ENCODE peak calls at places on chromosomes 13 and 19, in five cellular contexts. One of them, this sample, is unnamed.

GRCh38 chr13:114059428-114059827 is 73.0 kb downstream of the RASA3 start:
- DNase-seq in mesothelial cell of epicardium: no peak
- DNase-seq in IMR-90: no peak
- DNase-seq in mucosa of descending colon: no peak
- DNase-seq in mammary epithelial cell: no peak
- DNase-seq in this sample: no peak

GRCh38 chr19:45352471-45352870 is 11.9 kb downstream of the KLC3 start:
- DNase-seq in mesothelial cell of epicardium: no peak
- DNase-seq in IMR-90: no peak
- DNase-seq in mucosa of descending colon: no peak
- DNase-seq in mammary epithelial cell: no peak
- DNase-seq in this sample: no peak

GRCh38 chr13:27489456-27489855 is 39.1 kb upstream of the MTIF3 start:
- DNase-seq in mesothelial cell of epicardium: no peak
- DNase-seq in IMR-90: no peak
- DNase-seq in mucosa of descending colon: no peak
- DNase-seq in mammary epithelial cell: no peak
- DNase-seq in this sample: no peak

GRCh38 chr19:35045667-35046300 is 4.3 kb downstream of the HPN start:
- DNase-seq in mesothelial cell of epicardium: no peak
- DNase-seq in IMR-90: peak; percentile 28
- DNase-seq in mucosa of descending colon: no peak
- DNase-seq in mammary epithelial cell: peak; percentile 35
- DNase-seq in this sample: no peak

GRCh38 chr19:29988351-29988750 is 46.3 kb downstream of the URI1 start:
- DNase-seq in mesothelial cell of epicardium: no peak
- DNase-seq in IMR-90: no peak
- DNase-seq in mucosa of descending colon: no peak
- DNase-seq in mammary epithelial cell: no peak
- DNase-seq in this sample: no peak

GRCh38 chr13:85241045-85241444 is 558.2 kb downstream of the SLITRK6 start:
- DNase-seq in mesothelial cell of epicardium: no peak
- DNase-seq in IMR-90: peak; percentile 44
- DNase-seq in mucosa of descending colon: no peak
- DNase-seq in mammary epithelial cell: peak; percentile 73
- DNase-seq in this sample: no peak

GRCh38 chr19:805161-805561 is 7.9 kb downstream of the PTBP1 start:
- DNase-seq in mesothelial cell of epicardium: no peak
- DNase-seq in IMR-90: no peak
- DNase-seq in mucosa of descending colon: no peak
- DNase-seq in mammary epithelial cell: no peak
- DNase-seq in this sample: no peak

GRCh38 chr19:45889210-45889885 is 3.4 kb upstream of the IRF2BP1 start:
- DNase-seq in mesothelial cell of epicardium: no peak
- DNase-seq in IMR-90: no peak
- DNase-seq in mucosa of descending colon: no peak
- DNase-seq in mammary epithelial cell: no peak
- DNase-seq in this sample: no peak

GRCh38 chr19:46931197-46931596 is 70.4 kb downstream of the ARHGAP35 start:
- DNase-seq in mesothelial cell of epicardium: no peak
- DNase-seq in IMR-90: no peak
- DNase-seq in mucosa of descending colon: no peak
- DNase-seq in mammary epithelial cell: no peak
- DNase-seq in this sample: no peak

GRCh38 chr13:95858286-95859075 is 181.5 kb downstream of the DNAJC3 start:
- DNase-seq in mesothelial cell of epicardium: no peak
- DNase-seq in IMR-90: peak; percentile 55
- DNase-seq in mucosa of descending colon: no peak
- DNase-seq in mammary epithelial cell: no peak
- DNase-seq in this sample: no peak

GRCh38 chr13:50766043-50766442 is 77.4 kb downstream of the DLEU7 start:
- DNase-seq in mesothelial cell of epicardium: no peak
- DNase-seq in IMR-90: no peak
- DNase-seq in mucosa of descending colon: no peak
- DNase-seq in mammary epithelial cell: no peak
- DNase-seq in this sample: no peak

GRCh38 chr13:60051754-60052153 is 112.0 kb downstream of the DIAPH3 start:
- DNase-seq in mesothelial cell of epicardium: no peak
- DNase-seq in IMR-90: no peak
- DNase-seq in mucosa of descending colon: no peak
- DNase-seq in mammary epithelial cell: no peak
- DNase-seq in this sample: no peak

GRCh38 chr13:85277753-85278152 is 521.5 kb downstream of the SLITRK6 start:
- DNase-seq in mesothelial cell of epicardium: no peak
- DNase-seq in IMR-90: peak; percentile 21
- DNase-seq in mucosa of descending colon: no peak
- DNase-seq in mammary epithelial cell: no peak
- DNase-seq in this sample: no peak

GRCh38 chr13:24500977-24501376 is 11.6 kb downstream of the PARP4 start:
- DNase-seq in mesothelial cell of epicardium: no peak
- DNase-seq in IMR-90: peak; percentile 73
- DNase-seq in mucosa of descending colon: no peak
- DNase-seq in mammary epithelial cell: peak; percentile 65
- DNase-seq in this sample: no peak

GRCh38 chr19:7415163-7415856 is 66.6 kb downstream of the ARHGEF18 start:
- DNase-seq in mesothelial cell of epicardium: no peak
- DNase-seq in IMR-90: peak; percentile 86
- DNase-seq in mucosa of descending colon: no peak
- DNase-seq in mammary epithelial cell: no peak
- DNase-seq in this sample: no peak

GRCh38 chr19:44641460-44641859 is 2.2 kb upstream of the PVR start:
- DNase-seq in mesothelial cell of epicardium: no peak
- DNase-seq in IMR-90: no peak
- DNase-seq in mucosa of descending colon: no peak
- DNase-seq in mammary epithelial cell: no peak
- DNase-seq in this sample: no peak

GRCh38 chr19:15422311-15423075 is 3.7 kb upstream of the AKAP8L start:
- DNase-seq in mesothelial cell of epicardium: no peak
- DNase-seq in IMR-90: no peak
- DNase-seq in mucosa of descending colon: no peak
- DNase-seq in mammary epithelial cell: no peak
- DNase-seq in this sample: no peak

GRCh38 chr19:3358919-3359849 is 7.2 kb upstream of the NFIC start:
- DNase-seq in mesothelial cell of epicardium: no peak
- DNase-seq in IMR-90: peak; percentile 51
- DNase-seq in mucosa of descending colon: peak; percentile 74
- DNase-seq in mammary epithelial cell: no peak
- DNase-seq in this sample: no peak

GRCh38 chr19:42284641-42285341 is 15.7 kb downstream of the CIC start:
- DNase-seq in mesothelial cell of epicardium: peak; percentile 48
- DNase-seq in IMR-90: no peak
- DNase-seq in mucosa of descending colon: no peak
- DNase-seq in mammary epithelial cell: no peak
- DNase-seq in this sample: no peak

GRCh38 chr19:39053276-39054090 is 21.1 kb upstream of the FBXO27 start:
- DNase-seq in mesothelial cell of epicardium: no peak
- DNase-seq in IMR-90: no peak
- DNase-seq in mucosa of descending colon: peak; percentile 70
- DNase-seq in mammary epithelial cell: no peak
- DNase-seq in this sample: no peak

GRCh38 chr19:52336117-52336811 is at the start of gene ZNF610:
- DNase-seq in mesothelial cell of epicardium: peak; percentile 91
- DNase-seq in IMR-90: peak; percentile 88
- DNase-seq in mucosa of descending colon: peak; percentile 93
- DNase-seq in mammary epithelial cell: peak; percentile 55
- DNase-seq in this sample: peak; percentile 82

GRCh38 chr19:42313096-42313839 is at the start of gene TMEM145:
- DNase-seq in mesothelial cell of epicardium: peak; percentile 62
- DNase-seq in IMR-90: peak; percentile 52
- DNase-seq in mucosa of descending colon: no peak
- DNase-seq in mammary epithelial cell: peak; percentile 24
- DNase-seq in this sample: peak; percentile 49

GRCh38 chr19:13881231-13881691 is 4.3 kb downstream of the NANOS3 start:
- DNase-seq in mesothelial cell of epicardium: no peak
- DNase-seq in IMR-90: peak; percentile 27
- DNase-seq in mucosa of descending colon: no peak
- DNase-seq in mammary epithelial cell: no peak
- DNase-seq in this sample: peak; percentile 26

GRCh38 chr13:95641961-95642621 is 2.4 kb downstream of the DZIP1 start:
- DNase-seq in mesothelial cell of epicardium: peak; percentile 48
- DNase-seq in IMR-90: peak; percentile 43
- DNase-seq in mucosa of descending colon: peak; percentile 43
- DNase-seq in mammary epithelial cell: peak; percentile 46
- DNase-seq in this sample: no peak

GRCh38 chr13:96824110-96824509 is 170.2 kb downstream of the OXGR1 start:
- DNase-seq in mesothelial cell of epicardium: no peak
- DNase-seq in IMR-90: no peak
- DNase-seq in mucosa of descending colon: no peak
- DNase-seq in mammary epithelial cell: no peak
- DNase-seq in this sample: no peak

GRCh38 chr19:15863272-15863671 is 34.6 kb downstream of the CYP4F2 start:
- DNase-seq in mesothelial cell of epicardium: no peak
- DNase-seq in IMR-90: no peak
- DNase-seq in mucosa of descending colon: no peak
- DNase-seq in mammary epithelial cell: peak; percentile 58
- DNase-seq in this sample: no peak

GRCh38 chr13:100954430-100955361 is 280.1 kb upstream of the TMTC4 start:
- DNase-seq in mesothelial cell of epicardium: no peak
- DNase-seq in IMR-90: peak; percentile 4
- DNase-seq in mucosa of descending colon: no peak
- DNase-seq in mammary epithelial cell: no peak
- DNase-seq in this sample: no peak

GRCh38 chr13:65638572-65639168 is 1591.5 kb downstream of the PCDH9 start:
- DNase-seq in mesothelial cell of epicardium: no peak
- DNase-seq in IMR-90: peak; percentile 63
- DNase-seq in mucosa of descending colon: peak; percentile 2
- DNase-seq in mammary epithelial cell: peak; percentile 2
- DNase-seq in this sample: peak; percentile 9

GRCh38 chr19:14536926-14537692 is 7.7 kb downstream of the TECR start:
- DNase-seq in mesothelial cell of epicardium: peak; percentile 68
- DNase-seq in IMR-90: no peak
- DNase-seq in mucosa of descending colon: peak; percentile 87
- DNase-seq in mammary epithelial cell: peak; percentile 81
- DNase-seq in this sample: peak; percentile 44

GRCh38 chr13:29196409-29197074 is 376.4 kb downstream of the MTUS2 start:
- DNase-seq in mesothelial cell of epicardium: no peak
- DNase-seq in IMR-90: no peak
- DNase-seq in mucosa of descending colon: no peak
- DNase-seq in mammary epithelial cell: no peak
- DNase-seq in this sample: no peak

GRCh38 chr19:48806818-48807589 is 3.8 kb downstream of the BCAT2 start:
- DNase-seq in mesothelial cell of epicardium: peak; percentile 53
- DNase-seq in IMR-90: peak; percentile 39
- DNase-seq in mucosa of descending colon: peak; percentile 80
- DNase-seq in mammary epithelial cell: no peak
- DNase-seq in this sample: no peak

GRCh38 chr19:328025-328505 is 16.5 kb downstream of the MIER2 start:
- DNase-seq in mesothelial cell of epicardium: no peak
- DNase-seq in IMR-90: no peak
- DNase-seq in mucosa of descending colon: no peak
- DNase-seq in mammary epithelial cell: no peak
- DNase-seq in this sample: no peak

GRCh38 chr19:12880551-12881171 is 588 bp downstream of the DNASE2 start:
- DNase-seq in mesothelial cell of epicardium: peak; percentile 53
- DNase-seq in IMR-90: peak; percentile 6
- DNase-seq in mucosa of descending colon: peak; percentile 30
- DNase-seq in mammary epithelial cell: no peak
- DNase-seq in this sample: no peak

GRCh38 chr19:56310462-56310861 is 4.2 kb downstream of the ZSCAN5A start:
- DNase-seq in mesothelial cell of epicardium: no peak
- DNase-seq in IMR-90: no peak
- DNase-seq in mucosa of descending colon: no peak
- DNase-seq in mammary epithelial cell: no peak
- DNase-seq in this sample: no peak

GRCh38 chr19:12782424-12783225 is 7.3 kb upstream of the HOOK2 start:
- DNase-seq in mesothelial cell of epicardium: peak; percentile 76
- DNase-seq in IMR-90: peak; percentile 85
- DNase-seq in mucosa of descending colon: peak; percentile 87
- DNase-seq in mammary epithelial cell: peak; percentile 59
- DNase-seq in this sample: peak; percentile 62

GRCh38 chr13:41696163-41697003 is 239.0 kb downstream of the RGCC start:
- DNase-seq in mesothelial cell of epicardium: no peak
- DNase-seq in IMR-90: peak; percentile 92
- DNase-seq in mucosa of descending colon: no peak
- DNase-seq in mammary epithelial cell: peak; percentile 88
- DNase-seq in this sample: no peak

GRCh38 chr19:49690073-49690655 is 752 bp upstream of the CPT1C start:
- DNase-seq in mesothelial cell of epicardium: no peak
- DNase-seq in IMR-90: no peak
- DNase-seq in mucosa of descending colon: no peak
- DNase-seq in mammary epithelial cell: no peak
- DNase-seq in this sample: no peak

GRCh38 chr19:18437481-18438330 is at the start of gene ISYNA1:
- DNase-seq in mesothelial cell of epicardium: peak; percentile 72
- DNase-seq in IMR-90: peak; percentile 20
- DNase-seq in mucosa of descending colon: peak; percentile 55
- DNase-seq in mammary epithelial cell: no peak
- DNase-seq in this sample: no peak

GRCh38 chr13:58704953-58705352 is 1073.4 kb downstream of the PCDH17 start:
- DNase-seq in mesothelial cell of epicardium: no peak
- DNase-seq in IMR-90: no peak
- DNase-seq in mucosa of descending colon: no peak
- DNase-seq in mammary epithelial cell: no peak
- DNase-seq in this sample: no peak
- TF ChIP-seq CTCF in mesothelial cell of epicardium: no peak
- TF ChIP-seq CTCF in IMR-90: no peak
- TF ChIP-seq CTCF in mucosa of descending colon: no peak
- TF ChIP-seq CTCF in mammary epithelial cell: no peak
- TF ChIP-seq CTCF in this sample: no peak

GRCh38 chr13:110559429-110559943 is 2.0 kb downstream of the RAB20 start:
- DNase-seq in mesothelial cell of epicardium: no peak
- DNase-seq in IMR-90: peak; percentile 62
- DNase-seq in mucosa of descending colon: peak; percentile 76
- DNase-seq in mammary epithelial cell: peak; percentile 26
- DNase-seq in this sample: no peak
- TF ChIP-seq CTCF in mesothelial cell of epicardium: no peak
- TF ChIP-seq CTCF in IMR-90: no peak
- TF ChIP-seq CTCF in mucosa of descending colon: no peak
- TF ChIP-seq CTCF in mammary epithelial cell: no peak
- TF ChIP-seq CTCF in this sample: no peak

GRCh38 chr13:67643656-67644055 is 413.5 kb upstream of the PCDH9 start:
- DNase-seq in mesothelial cell of epicardium: no peak
- DNase-seq in IMR-90: no peak
- DNase-seq in mucosa of descending colon: no peak
- DNase-seq in mammary epithelial cell: no peak
- DNase-seq in this sample: no peak
- TF ChIP-seq CTCF in mesothelial cell of epicardium: no peak
- TF ChIP-seq CTCF in IMR-90: no peak
- TF ChIP-seq CTCF in mucosa of descending colon: no peak
- TF ChIP-seq CTCF in mammary epithelial cell: no peak
- TF ChIP-seq CTCF in this sample: no peak

DNA sequence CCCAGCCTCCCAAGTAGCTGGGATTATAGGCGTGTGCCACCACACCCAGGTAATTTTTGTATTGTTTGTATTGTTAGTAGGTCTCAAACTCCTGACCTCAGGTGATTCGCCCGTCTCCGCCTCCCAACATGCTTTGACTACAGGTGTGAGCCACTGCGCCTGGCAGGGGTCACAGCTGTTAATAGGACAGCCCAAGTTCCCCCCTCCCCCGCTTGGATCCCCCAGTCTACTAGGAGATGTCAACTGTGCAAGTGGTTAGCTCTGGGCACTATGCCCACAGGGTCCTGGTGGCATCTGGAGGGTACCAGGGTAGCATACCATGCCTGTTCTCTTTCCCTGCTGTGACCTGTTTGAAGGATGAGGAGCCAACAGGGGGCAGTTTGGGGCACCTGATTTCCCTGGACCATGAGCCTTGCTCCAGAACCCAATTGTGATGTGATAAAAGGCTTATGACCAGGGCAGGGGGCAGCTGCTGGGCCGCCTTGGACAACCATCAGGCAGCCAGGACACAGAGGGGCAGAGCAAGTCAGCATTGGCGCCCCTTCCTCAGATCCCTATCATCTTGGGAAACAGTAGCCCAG is at the start of gene TSPAN16:
- DNase-seq in mesothelial cell of epicardium: no peak
- DNase-seq in IMR-90: no peak
- DNase-seq in mucosa of descending colon: peak; percentile 32
- DNase-seq in mammary epithelial cell: no peak
- DNase-seq in this sample: no peak
- TF ChIP-seq CTCF in mesothelial cell of epicardium: no peak
- TF ChIP-seq CTCF in IMR-90: no peak
- TF ChIP-seq CTCF in mucosa of descending colon: no peak
- TF ChIP-seq CTCF in mammary epithelial cell: no peak
- TF ChIP-seq CTCF in this sample: no peak